ENCODE peak calls at places on chromosomes 12 and 14, in seven cellular contexts. G is effector memory CD4-positive, alpha-beta T cell; O is substantia nigra; M is colonic mucosa; K is adrenal gland; Y is psoas muscle; A is coronary artery. H is an unnamed sample.

GRCh38 chr12:12736759-12737676 is 19.9 kb downstream of the CDKN1B start:
- DNase-seq in M (no peak), O (peak), G (no peak), A (no peak), Y (no peak), K (peak), H (peak)

GRCh38 chr14:105492051-105492965 is 1.3 kb downstream of the TEDC1 start:
- DNase-seq in M (no peak), O (no peak), K (no peak), Y (peak), A (peak), G (no peak), H (peak)

GRCh38 chr14:68951051-68951797 is 27.9 kb downstream of the ACTN1 start:
- DNase-seq in M (peak), Y (peak), A (peak), K (peak), G (no peak), O (peak), H (peak)

GRCh38 chr12:125331342-125332052 is 266.3 kb downstream of the AACS start:
- DNase-seq in A (peak), K (no peak), M (no peak), G (no peak), O (no peak), Y (no peak), H (no peak)

GRCh38 chr12:13097526-13097925 is 5.9 kb downstream of the GSG1 start:
- DNase-seq in A (no peak), Y (no peak), M (no peak), O (no peak), K (no peak), G (no peak), H (no peak)

GRCh38 chr12:6279631-6280030 is 30.9 kb upstream of the PLEKHG6 start:
- DNase-seq in K (no peak), G (no peak), Y (no peak), A (no peak), M (no peak), O (no peak), H (no peak)

GRCh38 chr12:49089831-49090773 is 4.5 kb downstream of the DHH start:
- DNase-seq in Y (peak), K (peak), O (peak), A (no peak), M (no peak), G (no peak), H (peak)

GRCh38 chr12:98911396-98911795 is 266.3 kb downstream of the APAF1 start:
- DNase-seq in K (no peak), O (no peak), G (no peak), M (no peak), Y (no peak), A (no peak), H (no peak)

GRCh38 chr14:55580401-55581010 is 499 bp downstream of the KTN1 start:
- DNase-seq in M (peak), G (peak), Y (peak), A (peak), O (peak), K (peak), H (peak)

GRCh38 chr14:21536395-21537087 is 10.4 kb upstream of the SALL2 start:
- DNase-seq in G (no peak), A (no peak), M (no peak), Y (no peak), O (no peak), K (no peak), H (no peak)
- H3K27ac ChIP-seq in G (no peak), A (no peak), M (no peak), Y (no peak), O (peak), K (no peak), H (no peak)

GRCh38 chr14:52318829-52319604 is 4.9 kb downstream of the PTGER2 start:
- DNase-seq in Y (no peak), M (no peak), K (no peak), O (no peak), G (no peak), A (no peak), H (no peak)
- H3K27ac ChIP-seq in Y (no peak), M (peak), K (no peak), O (no peak), G (no peak), A (no peak), H (no peak)

DNA sequence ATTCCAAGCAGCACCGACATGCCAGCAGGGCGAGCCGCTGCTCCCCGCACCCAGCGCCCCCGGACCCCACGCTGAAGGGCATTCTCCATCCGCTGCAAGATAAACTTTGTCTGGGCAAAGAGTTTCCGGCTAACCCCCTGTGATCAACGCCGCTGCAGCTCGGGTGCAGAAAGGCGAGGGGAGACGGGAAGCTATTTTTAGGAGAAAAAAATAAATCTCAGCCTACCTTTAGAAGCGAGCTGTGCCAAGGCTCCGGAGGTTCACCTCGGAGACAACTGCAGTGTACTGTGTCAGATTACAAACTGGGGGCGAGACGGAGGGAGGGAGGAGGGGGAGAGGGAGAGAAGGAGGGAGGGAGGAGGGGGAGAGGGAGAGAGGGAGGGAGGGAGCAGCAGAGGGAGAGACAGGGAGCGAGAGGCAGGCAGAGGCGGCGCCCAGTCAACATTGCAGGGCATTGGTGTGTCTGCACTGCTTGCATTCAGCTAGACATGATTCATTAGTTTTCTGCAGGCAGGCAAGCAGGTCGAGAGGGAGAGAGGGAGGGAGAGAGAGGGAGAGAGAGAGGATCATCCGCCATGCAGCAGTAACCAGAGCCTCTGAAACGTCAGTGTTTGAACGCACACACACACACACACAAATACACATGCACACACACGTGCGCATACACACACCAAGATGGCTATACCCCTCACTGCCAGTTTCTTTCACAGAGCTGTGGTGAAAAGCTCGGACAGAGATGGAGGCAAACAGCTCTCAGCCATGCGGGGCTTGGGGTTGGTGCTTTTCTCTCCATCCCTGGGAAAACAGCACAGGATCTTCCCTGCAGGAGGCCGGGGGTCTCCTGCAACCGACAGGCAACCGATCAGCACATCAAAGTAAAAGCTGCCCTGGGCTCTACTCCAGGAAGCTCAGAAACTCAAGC is at the start of gene RIMBP2:
- DNase-seq in O (no peak), Y (no peak), M (no peak), K (peak), A (peak), G (no peak), H (peak)
- H3K27ac ChIP-seq in O (no peak), Y (no peak), M (no peak), K (no peak), A (no peak), G (no peak), H (no peak)

DNA sequence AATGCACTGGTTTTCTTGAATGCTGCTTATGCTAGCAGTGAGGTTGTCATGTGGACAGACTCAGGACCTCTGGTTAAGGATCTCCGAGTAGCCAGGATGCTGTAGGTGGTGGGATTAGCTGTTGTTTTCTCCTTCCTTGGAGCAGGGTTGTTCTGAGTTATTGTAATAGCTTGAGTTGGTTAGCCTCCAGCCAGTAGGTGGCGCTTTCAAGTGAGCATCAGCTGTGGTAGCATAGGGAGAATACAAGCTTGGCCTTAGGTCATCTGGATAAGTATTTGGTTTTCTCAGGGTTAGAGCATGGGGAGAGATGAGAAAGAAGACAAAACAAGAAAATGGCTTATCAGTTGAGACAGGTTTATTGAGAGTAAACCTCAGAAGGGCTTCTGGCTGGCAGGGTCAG is 299.7 kb upstream of the FBXO33 start:
- DNase-seq in G (no peak), M (no peak), Y (no peak), K (no peak), O (no peak), A (no peak), H (no peak)
- H3K27ac ChIP-seq in G (no peak), M (no peak), Y (no peak), K (no peak), O (no peak), A (no peak), H (no peak)

GRCh38 chr14:61388976-61389576 is 67.7 kb downstream of the PRKCH start:
- DNase-seq in K (no peak), A (no peak), O (no peak), G (no peak), Y (no peak), M (no peak), H (no peak)

GRCh38 chr14:61391119-61391518 is 69.7 kb downstream of the PRKCH start:
- DNase-seq in M (no peak), G (no peak), A (no peak), K (no peak), O (no peak), Y (no peak), H (no peak)

GRCh38 chr14:61386173-61386772 is 64.9 kb downstream of the PRKCH start:
- DNase-seq in K (no peak), A (no peak), O (no peak), Y (no peak), M (no peak), G (no peak), H (no peak)

GRCh38 chr14:61387076-61387475 is 65.7 kb downstream of the PRKCH start:
- DNase-seq in Y (no peak), A (no peak), K (no peak), M (no peak), O (no peak), G (no peak), H (no peak)

DNA sequence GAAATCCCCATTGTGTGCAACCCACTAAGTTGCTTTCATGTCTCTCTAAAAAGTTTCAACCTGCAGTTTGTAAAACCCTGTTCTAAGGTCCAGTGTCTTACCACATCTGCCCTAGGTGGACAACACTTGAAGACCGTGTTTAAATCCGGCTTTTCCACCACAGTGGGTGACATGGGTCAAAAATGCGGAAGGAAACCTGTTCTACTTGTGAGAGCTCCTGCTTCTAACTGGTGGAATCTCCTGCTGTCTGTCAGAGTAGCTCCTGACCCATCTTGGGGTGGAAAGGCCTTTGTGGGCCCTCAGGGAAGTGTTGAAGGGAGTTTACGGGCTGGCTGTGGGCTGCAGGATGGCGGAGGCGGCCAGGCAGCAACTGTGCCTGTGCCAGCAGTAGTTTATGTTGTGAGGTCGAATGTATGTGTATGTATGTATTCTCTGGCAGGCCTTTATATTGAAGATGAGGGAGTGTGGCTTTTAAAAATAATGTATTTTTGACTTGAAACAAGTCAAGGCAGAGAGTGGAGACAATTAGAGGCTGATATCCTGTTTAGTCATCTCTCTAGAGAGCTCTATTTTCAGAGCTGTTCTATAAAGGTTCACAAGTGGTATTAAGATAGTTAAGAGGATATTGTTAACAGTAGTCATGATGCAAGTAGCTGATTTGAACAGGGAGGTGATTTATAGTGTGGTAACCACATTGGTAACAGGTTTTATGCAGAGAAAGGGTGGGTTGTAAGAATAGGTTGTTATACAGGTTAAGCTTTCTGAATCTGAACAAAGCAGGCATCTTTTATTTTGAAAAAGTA is 67.0 kb downstream of the PRKCH start:
- DNase-seq in O (no peak), Y (no peak), K (no peak), A (no peak), M (no peak), G (no peak), H (no peak)
- H3K27ac ChIP-seq in O (no peak), Y (peak), K (no peak), A (peak), M (peak), G (peak), H (no peak)

H was measured in body of pancreas.